ENCODE peak calls at places on chromosomes 13 and 19, in eight cellular contexts. P is posterior cingulate gyrus; I is glutamatergic neuron; H is activated CD4-positive, CD25-positive, alpha-beta regulatory T cell; U is AG10803; W is HS-5; E is NCI-H187; T is BE2C. V is an unnamed sample.

GRCh38 chr13:48615017-48615416 is 38.7 kb upstream of the CYSLTR2 start:
- DNase-seq in U (no peak), I (no peak), H (no peak), E (no peak), T (no peak), P (no peak), W (no peak), V (no peak)

GRCh38 chr13:44096906-44097305 is 217.2 kb downstream of the LACC1 start:
- DNase-seq in P (no peak), E (no peak), I (no peak), H (no peak), T (no peak), W (no peak), U (no peak), V (no peak)

GRCh38 chr13:77168232-77168631 is 141.3 kb upstream of the FBXL3 start:
- DNase-seq in I (no peak), E (no peak), W (no peak), U (no peak), T (no peak), P (no peak), H (no peak), V (no peak)

GRCh38 chr13:73849292-73849691 is 284.9 kb downstream of the KLF12 start:
- DNase-seq in U (peak; percentile 59), T (peak; percentile 46), P (no peak), W (no peak), E (no peak), I (no peak), H (no peak), V (no peak)

GRCh38 chr19:58021541-58022282 is 12.1 kb upstream of the ZSCAN1 start:
- DNase-seq in I (peak; percentile 38), P (no peak), E (peak; percentile 40), T (peak; percentile 70), H (no peak), W (no peak), U (peak; percentile 38), V (no peak)

GRCh38 chr19:46482645-46483044 is 11.3 kb upstream of the PNMA8A start:
- DNase-seq in T (no peak), E (no peak), I (no peak), H (no peak), U (peak; percentile 54), W (no peak), P (no peak), V (no peak)

GRCh38 chr19:12792853-12793289 is 1.6 kb downstream of the JUNB start:
- DNase-seq in T (no peak), H (no peak), I (no peak), E (no peak), W (no peak), U (no peak), P (no peak), V (no peak)

GRCh38 chr19:37896142-37896541 is 10.3 kb downstream of the WDR87 start:
- DNase-seq in H (no peak), I (no peak), T (no peak), W (no peak), P (no peak), U (no peak), E (no peak), V (no peak)

GRCh38 chr13:74288361-74288911 is 154.2 kb upstream of the KLF12 start:
- DNase-seq in U (no peak), W (no peak), I (peak; percentile 18), H (no peak), P (peak; percentile 77), T (peak; percentile 71), E (peak; percentile 18), V (no peak)

GRCh38 chr19:4007836-4008539 is 452 bp downstream of the PIAS4 start:
- DNase-seq in P (peak; percentile 84), I (peak; percentile 71), E (no peak), H (no peak), U (no peak), W (no peak), T (no peak), V (no peak)

GRCh38 chr19:56736571-56736970 is 65.0 kb upstream of the ZNF835 start:
- DNase-seq in W (no peak), P (no peak), U (no peak), H (no peak), I (no peak), T (no peak), E (no peak), V (no peak)

GRCh38 chr13:99012539-99012938 is 34.7 kb upstream of the DOCK9 start:
- DNase-seq in W (no peak), P (no peak), I (no peak), T (no peak), U (no peak), H (no peak), E (no peak), V (no peak)